ENCODE peak calls at places on chromosome 13, in six cellular contexts. M is AG09319, Z is PC-9, A is epithelial cell of proximal tubule, U is astrocyte of the spinal cord, T is choroid plexus epithelial cell. S is an unnamed sample.

GRCh38 chr13:47158583-47158982 is 261.7 kb upstream of the HTR2A start:
- DNase-seq in M (no peak), Z (no peak), A (no peak), U (no peak), T (peak), S (no peak)

GRCh38 chr13:29589967-29590366 is 5.5 kb downstream of the SLC7A1 start:
- DNase-seq in M (no peak), Z (no peak), A (no peak), U (no peak), T (no peak), S (no peak)

GRCh38 chr13:25971499-25972145 is 80.2 kb downstream of the SHISA2 start:
- DNase-seq in M (no peak), Z (no peak), A (no peak), U (no peak), T (no peak), S (no peak)

GRCh38 chr13:33285420-33286124 is at the start of gene STARD13:
- DNase-seq in M (peak), Z (peak), A (peak), U (peak), T (peak), S (peak)

GRCh38 chr13:91368676-91369425 is 21.4 kb downstream of the MIR17HG start:
- DNase-seq in M (no peak), Z (no peak), A (no peak), U (peak), T (peak), S (no peak)

GRCh38 chr13:94329754-94330551 is 149.5 kb downstream of the DCT start:
- DNase-seq in M (peak), Z (peak), A (peak), U (peak), T (peak), S (no peak)

GRCh38 chr13:107117327-107118012 is 549.5 kb upstream of the ARGLU1 start:
- DNase-seq in M (no peak), Z (no peak), A (no peak), U (no peak), T (no peak), S (no peak)

GRCh38 chr13:22061806-22062391 is 391.0 kb downstream of the FGF9 start:
- DNase-seq in M (no peak), Z (no peak), A (no peak), U (no peak), T (no peak), S (no peak)

GRCh38 chr13:60654405-60654804 is 257.4 kb downstream of the TDRD3 start:
- DNase-seq in M (no peak), Z (no peak), A (no peak), U (peak), T (peak), S (no peak)

GRCh38 chr13:19058566-19058965 is 123.1 kb downstream of the TUBA3C start:
- DNase-seq in M (no peak), Z (no peak), A (no peak), U (no peak), T (no peak), S (no peak)

GRCh38 chr13:52127783-52128702 is 830 bp downstream of the NEK5 start:
- DNase-seq in M (no peak), Z (peak), A (peak), U (peak), T (peak), S (peak)

GRCh38 chr13:77377016-77377415 is 50.1 kb upstream of the MYCBP2 start:
- DNase-seq in M (no peak), Z (no peak), A (no peak), U (no peak), T (no peak), S (no peak)

GRCh38 chr13:51385114-51385513 is 45.6 kb downstream of the SERPINE3 start:
- DNase-seq in M (no peak), Z (no peak), A (no peak), U (no peak), T (no peak), S (no peak)

GRCh38 chr13:111187879-111188643 is 73.0 kb downstream of the ARHGEF7 start:
- DNase-seq in M (no peak), Z (no peak), A (no peak), U (peak), T (peak), S (no peak)

GRCh38 chr13:33721719-33722118 is 96.2 kb upstream of the RFC3 start:
- DNase-seq in M (no peak), Z (no peak), A (no peak), U (peak), T (peak), S (no peak)

GRCh38 chr13:35791191-35791902 is 314.9 kb upstream of the MAB21L1 start:
- DNase-seq in M (peak), Z (peak), A (no peak), U (peak), T (peak), S (no peak)

GRCh38 chr13:27977476-27978300 is 8.6 kb upstream of the CDX2 start:
- DNase-seq in M (no peak), Z (no peak), A (no peak), U (no peak), T (no peak), S (no peak)

GRCh38 chr13:67792151-67792665 is 562.1 kb upstream of the PCDH9 start:
- DNase-seq in M (no peak), Z (no peak), A (no peak), U (peak), T (peak), S (no peak)

GRCh38 chr13:111298214-111298975 is 22.0 kb upstream of the TEX29 start:
- DNase-seq in M (no peak), Z (no peak), A (no peak), U (no peak), T (no peak), S (no peak)

GRCh38 chr13:114162533-114162922 is 16.5 kb upstream of the CFAP97D2 start:
- DNase-seq in M (no peak), Z (no peak), A (no peak), U (no peak), T (no peak), S (no peak)

GRCh38 chr13:70668293-70668692 is 560.0 kb upstream of the KLHL1 start:
- DNase-seq in M (no peak), Z (peak), A (peak), U (no peak), T (peak), S (no peak)

GRCh38 chr13:107790360-107790759 is 425.0 kb downstream of the LIG4 start:
- DNase-seq in M (no peak), Z (no peak), A (no peak), U (no peak), T (no peak), S (no peak)

GRCh38 chr13:52846567-52847321 is 1.7 kb downstream of the PCDH8 start:
- DNase-seq in M (no peak), Z (no peak), A (no peak), U (no peak), T (peak), S (peak)

GRCh38 chr13:60699636-60700035 is 302.6 kb downstream of the TDRD3 start:
- DNase-seq in M (no peak), Z (no peak), A (no peak), U (no peak), T (no peak), S (no peak)

GRCh38 chr13:96041326-96042092 is 11.7 kb downstream of the UGGT2 start:
- DNase-seq in M (no peak), Z (no peak), A (no peak), U (no peak), T (no peak), S (no peak)

GRCh38 chr13:78121459-78122348 is 203.1 kb upstream of the EDNRB start:
- DNase-seq in M (peak), Z (no peak), A (peak), U (peak), T (peak), S (no peak)

GRCh38 chr13:112061367-112062046 is 5.4 kb upstream of the SOX1 start:
- DNase-seq in M (no peak), Z (no peak), A (no peak), U (no peak), T (no peak), S (no peak)

GRCh38 chr13:111906306-111906705 is 160.6 kb upstream of the SOX1 start:
- DNase-seq in M (no peak), Z (no peak), A (no peak), U (no peak), T (no peak), S (no peak)

GRCh38 chr13:39253774-39254173 is 215.5 kb downstream of the NHLRC3 start:
- DNase-seq in M (no peak), Z (no peak), A (no peak), U (peak), T (peak), S (no peak)

GRCh38 chr13:79481685-79482052 is 714 bp downstream of the NDFIP2 start:
- DNase-seq in M (no peak), Z (peak), A (no peak), U (no peak), T (no peak), S (no peak)

GRCh38 chr13:108227651-108228272 is 9.6 kb downstream of the ABHD13 start:
- DNase-seq in M (no peak), Z (no peak), A (no peak), U (peak), T (peak), S (peak)

GRCh38 chr13:50467156-50467814 is 376.2 kb downstream of the DLEU7 start:
- DNase-seq in M (no peak), Z (no peak), A (no peak), U (no peak), T (no peak), S (no peak)

GRCh38 chr13:75635621-75636338 is at the start of gene LMO7:
- DNase-seq in M (no peak), Z (peak), A (no peak), U (peak), T (peak), S (peak)

GRCh38 chr13:58452123-58452623 is 820.6 kb downstream of the PCDH17 start:
- DNase-seq in M (no peak), Z (no peak), A (no peak), U (no peak), T (no peak), S (no peak)

GRCh38 chr13:76677047-76677446 is 209.2 kb downstream of the KCTD12 start:
- DNase-seq in M (no peak), Z (no peak), A (no peak), U (peak), T (peak), S (no peak)

GRCh38 chr13:28761586-28761985 is 42.8 kb upstream of the SLC46A3 start:
- DNase-seq in M (no peak), Z (no peak), A (no peak), U (peak), T (peak), S (no peak)

DNA sequence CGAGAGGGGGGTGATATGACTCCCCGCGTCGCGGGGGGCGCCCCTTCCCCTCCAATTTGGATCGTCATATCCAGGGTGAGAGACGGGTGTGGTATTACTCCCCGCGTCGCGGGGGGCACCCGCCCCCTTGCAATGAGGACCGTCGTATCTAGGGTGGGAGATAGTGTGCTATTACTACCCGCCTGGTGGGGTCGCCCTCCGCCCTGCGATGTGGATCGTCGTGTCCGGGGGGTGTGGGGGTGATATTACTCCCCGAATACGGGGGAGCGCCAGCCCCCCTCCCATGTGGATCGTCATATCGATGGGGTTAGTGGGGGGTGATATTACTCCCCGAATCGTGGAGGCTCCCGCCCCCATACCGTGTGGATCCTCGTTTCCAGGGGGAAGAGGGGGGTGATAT is 29.2 kb upstream of the RGCC start:
- DNase-seq in M (no peak), Z (no peak), A (no peak), U (no peak), T (no peak), S (no peak)
- TF ChIP-seq CTCF in M (peak), Z (no peak), A (peak), U (peak), T (peak), S (no peak)

GRCh38 chr13:30617315-30618185 is at the start of gene USPL1:
- DNase-seq in M (peak), Z (peak), A (peak), U (peak), T (peak), S (peak)
- TF ChIP-seq CTCF in M (no peak), Z (no peak), A (no peak), U (no peak), T (peak), S (peak)

GRCh38 chr13:80577285-80577684 is 236.4 kb upstream of the SPRY2 start:
- DNase-seq in M (no peak), Z (no peak), A (no peak), U (no peak), T (no peak), S (no peak)
- TF ChIP-seq CTCF in M (no peak), Z (no peak), A (peak), U (no peak), T (no peak), S (no peak)

GRCh38 chr13:24115671-24116070 is 44.8 kb upstream of the SPATA13 start:
- DNase-seq in M (no peak), Z (no peak), A (no peak), U (no peak), T (no peak), S (no peak)
- TF ChIP-seq CTCF in M (no peak), Z (no peak), A (no peak), U (no peak), T (no peak), S (no peak)

GRCh38 chr13:99386911-99387788 is 80.0 kb upstream of the GPR183 start:
- DNase-seq in M (no peak), Z (peak), A (no peak), U (no peak), T (peak), S (peak)
- TF ChIP-seq CTCF in M (peak), Z (peak), A (peak), U (peak), T (peak), S (peak)

GRCh38 chr13:45196091-45196490 is 4.8 kb downstream of the KCTD4 start:
- DNase-seq in M (no peak), Z (no peak), A (no peak), U (no peak), T (peak), S (no peak)

GRCh38 chr13:45196622-45197021 is 4.2 kb downstream of the KCTD4 start:
- DNase-seq in M (no peak), Z (no peak), A (no peak), U (peak), T (peak), S (no peak)

GRCh38 chr13:45195421-45195820 is 5.4 kb downstream of the KCTD4 start:
- DNase-seq in M (no peak), Z (no peak), A (no peak), U (no peak), T (no peak), S (no peak)

GRCh38 chr13:45191874-45192273 is 9.0 kb downstream of the KCTD4 start:
- DNase-seq in M (no peak), Z (no peak), A (no peak), U (no peak), T (no peak), S (no peak)

DNA sequence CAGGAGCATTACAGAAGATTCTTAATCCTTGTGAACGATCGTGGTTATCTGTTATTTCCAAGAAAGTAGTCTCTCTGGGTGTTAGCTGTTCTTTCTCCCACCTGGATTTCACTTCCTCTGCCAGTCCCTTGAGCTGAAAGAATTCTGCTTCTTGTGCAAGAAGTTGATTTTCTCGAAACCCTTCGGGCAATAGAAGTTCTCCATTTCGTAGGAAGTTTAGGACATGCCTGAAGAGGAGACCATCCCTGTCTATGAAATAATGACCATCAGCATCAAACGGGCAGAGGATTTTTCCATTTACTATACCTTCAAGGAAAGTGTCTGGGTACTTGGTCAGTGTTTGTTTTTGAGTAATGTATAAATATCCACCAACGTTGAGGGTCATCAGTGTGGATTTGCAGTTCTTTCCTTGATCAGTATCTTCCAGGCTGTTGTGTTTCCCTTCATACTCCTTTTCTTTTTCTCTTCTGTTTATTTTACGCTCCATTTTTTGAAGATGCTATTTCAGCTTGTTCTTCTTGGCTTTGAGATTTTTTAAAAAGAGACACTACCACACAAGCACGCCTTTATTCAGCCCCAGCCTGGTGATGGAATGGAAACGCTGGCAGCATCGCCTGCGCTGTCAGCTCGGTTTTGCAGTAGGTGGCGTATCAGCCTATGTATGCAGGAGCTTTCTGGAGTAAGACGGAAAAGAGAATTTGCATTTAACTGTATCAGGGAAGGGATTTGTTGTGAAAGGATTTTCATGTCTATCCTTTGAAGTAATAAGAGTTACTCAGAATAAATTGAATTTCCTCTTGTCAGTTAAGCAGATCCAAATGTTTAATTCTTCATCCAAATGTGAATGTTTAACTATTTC is 6.5 kb downstream of the KCTD4 start:
- DNase-seq in M (peak), Z (no peak), A (peak), U (peak), T (peak), S (no peak)
- TF ChIP-seq CTCF in M (peak), Z (no peak), A (peak), U (peak), T (peak), S (no peak)

DNA sequence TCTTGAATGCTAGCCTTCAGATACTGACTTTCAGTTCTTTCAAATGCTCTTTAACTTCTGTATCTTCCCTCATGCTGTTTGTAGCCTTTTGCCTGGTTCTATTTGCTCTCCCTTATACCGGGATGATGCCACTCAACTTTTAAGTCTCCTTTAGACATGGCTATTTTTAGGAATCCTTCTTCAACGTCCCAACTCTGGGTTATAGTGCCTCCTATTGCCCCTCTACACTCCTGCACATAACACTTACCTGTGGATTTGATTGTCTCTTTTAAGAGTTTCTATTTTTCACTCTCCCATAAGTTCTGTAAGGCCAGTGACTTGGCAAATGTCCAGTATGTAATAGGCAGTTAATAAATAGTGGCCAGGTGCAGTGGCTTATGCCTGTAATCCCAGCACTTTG is 343.0 kb downstream of the KLF5 start:
- DNase-seq in M (no peak), Z (no peak), A (no peak), U (no peak), T (peak), S (no peak)
- TF ChIP-seq CTCF in M (no peak), Z (no peak), A (peak), U (no peak), T (peak), S (no peak)

GRCh38 chr13:23512762-23513395 is 57.3 kb upstream of the TNFRSF19 start:
- DNase-seq in M (no peak), Z (no peak), A (no peak), U (no peak), T (no peak), S (no peak)

GRCh38 chr13:23510544-23510916 is 59.7 kb upstream of the TNFRSF19 start:
- DNase-seq in M (no peak), Z (no peak), A (peak), U (no peak), T (peak), S (no peak)

GRCh38 chr13:23513460-23513859 is 56.8 kb upstream of the TNFRSF19 start:
- DNase-seq in M (no peak), Z (no peak), A (no peak), U (no peak), T (no peak), S (no peak)

GRCh38 chr13:23509781-23510543 is 60.2 kb upstream of the TNFRSF19 start:
- DNase-seq in M (no peak), Z (peak), A (peak), U (peak), T (peak), S (no peak)

GRCh38 chr13:23510979-23511735 is 59.1 kb upstream of the TNFRSF19 start:
- DNase-seq in M (no peak), Z (no peak), A (peak), U (peak), T (peak), S (no peak)
- TF ChIP-seq CTCF in M (no peak), Z (no peak), A (peak), U (peak), T (peak), S (peak)

DNA sequence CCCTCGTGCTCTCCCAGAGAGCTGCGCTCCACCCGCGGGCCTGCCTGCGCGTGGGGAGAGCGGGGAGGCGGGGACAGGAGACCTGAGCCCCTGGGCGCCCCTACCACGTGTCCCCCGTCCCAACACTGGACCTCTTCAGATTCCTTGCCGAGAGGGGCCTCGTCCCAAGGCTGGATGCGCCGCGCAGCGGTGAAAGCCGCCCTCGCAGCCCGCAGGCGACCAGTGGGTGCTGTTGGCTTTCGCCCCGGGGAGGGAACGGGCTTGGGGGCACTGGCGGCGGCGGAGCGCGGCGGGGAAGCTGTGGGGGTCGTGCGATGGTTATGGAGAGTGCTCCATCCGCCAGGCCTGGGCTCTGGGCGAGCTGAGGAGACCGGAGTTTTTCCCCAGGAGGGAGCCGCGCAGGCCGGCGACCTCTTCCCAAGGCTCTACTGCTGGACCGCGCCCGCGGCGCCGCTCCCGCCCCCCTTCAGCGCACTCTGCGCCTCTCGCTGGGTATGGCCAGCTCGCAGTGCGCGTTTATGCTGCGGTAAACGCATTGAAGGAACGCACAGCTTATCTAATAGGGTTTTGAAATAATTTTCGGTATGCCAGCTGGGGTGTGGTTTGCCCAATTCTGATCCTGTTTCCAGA is 17.2 kb upstream of the RNF17 start:
- DNase-seq in M (no peak), Z (no peak), A (no peak), U (peak), T (peak), S (peak)
- TF ChIP-seq CTCF in M (peak), Z (no peak), A (no peak), U (no peak), T (peak), S (peak)

GRCh38 chr13:98570929-98571372 is 6.0 kb downstream of the STK24 start:
- DNase-seq in M (no peak), Z (peak), A (no peak), U (peak), T (peak), S (no peak)
- TF ChIP-seq CTCF in M (no peak), Z (no peak), A (no peak), U (no peak), T (no peak), S (no peak)